ENCODE peak calls at places on chromosome X, in four cellular contexts. C is transverse colon, Q is sigmoid colon, L is HL-60. Z is an unnamed sample.
A peak's percentile ranks its signal among the peaks of the same experiment; 100 is the strongest.

GRCh38 chrX:24842486-24842885 is 148.8 kb downstream of the POLA1 start:
- DNase-seq in C (no peak), Q (no peak), L (no peak), Z (no peak)

GRCh38 chrX:149152941-149153340 is 352.2 kb downstream of the IDS start:
- DNase-seq in C (no peak), Q (no peak), L (no peak), Z (no peak)

GRCh38 chrX:69018416-69019072 is 146.7 kb downstream of the PJA1 start:
- DNase-seq in C (no peak), Q (no peak), L (no peak), Z (no peak)

GRCh38 chrX:49053223-49054072 is 5.4 kb upstream of the CCDC120 start:
- DNase-seq in C (peak; percentile 69), Q (peak; percentile 79), L (no peak), Z (peak; percentile 85)

GRCh38 chrX:24993887-24994286 is 21.9 kb downstream of the ARX start:
- DNase-seq in C (no peak), Q (no peak), L (no peak), Z (no peak)

GRCh38 chrX:110741213-110741796 is 54.3 kb downstream of the CHRDL1 start:
- DNase-seq in C (no peak), Q (no peak), L (no peak), Z (no peak)

GRCh38 chrX:134600714-134601113 is 57.6 kb downstream of the PLAC1 start:
- DNase-seq in C (no peak), Q (no peak), L (peak; percentile 4), Z (no peak)

GRCh38 chrX:76253432-76253831 is 80.6 kb downstream of the PBDC1 start:
- DNase-seq in C (peak; percentile 31), Q (no peak), L (peak; percentile 8), Z (peak; percentile 19)

GRCh38 chrX:134544614-134545255 is 84.8 kb downstream of the HPRT1 start:
- DNase-seq in C (peak; percentile 18), Q (no peak), L (no peak), Z (no peak)

GRCh38 chrX:48966796-48967579 is 4.7 kb downstream of the KCND1 start:
- DNase-seq in C (no peak), Q (no peak), L (no peak), Z (no peak)

GRCh38 chrX:37846141-37846540 is 1.2 kb downstream of the DYNLT3 start:
- DNase-seq in C (no peak), Q (no peak), L (no peak), Z (no peak)

GRCh38 chrX:116272328-116272727 is 101.8 kb downstream of the AGTR2 start:
- DNase-seq in C (peak; percentile 15), Q (no peak), L (no peak), Z (no peak)

GRCh38 chrX:47266643-47267042 is 33.8 kb downstream of the USP11 start:
- DNase-seq in C (no peak), Q (no peak), L (no peak), Z (no peak)

GRCh38 chrX:52983526-52983925 is 25.2 kb upstream of the FAM156A start:
- DNase-seq in C (no peak), Q (peak; percentile 19), L (no peak), Z (no peak)

GRCh38 chrX:83336464-83336863 is 171.6 kb upstream of the POU3F4 start:
- DNase-seq in C (no peak), Q (no peak), L (no peak), Z (no peak)
- TF ChIP-seq CTCF in C (no peak), Q (no peak), L (no peak), Z (no peak)

DNA sequence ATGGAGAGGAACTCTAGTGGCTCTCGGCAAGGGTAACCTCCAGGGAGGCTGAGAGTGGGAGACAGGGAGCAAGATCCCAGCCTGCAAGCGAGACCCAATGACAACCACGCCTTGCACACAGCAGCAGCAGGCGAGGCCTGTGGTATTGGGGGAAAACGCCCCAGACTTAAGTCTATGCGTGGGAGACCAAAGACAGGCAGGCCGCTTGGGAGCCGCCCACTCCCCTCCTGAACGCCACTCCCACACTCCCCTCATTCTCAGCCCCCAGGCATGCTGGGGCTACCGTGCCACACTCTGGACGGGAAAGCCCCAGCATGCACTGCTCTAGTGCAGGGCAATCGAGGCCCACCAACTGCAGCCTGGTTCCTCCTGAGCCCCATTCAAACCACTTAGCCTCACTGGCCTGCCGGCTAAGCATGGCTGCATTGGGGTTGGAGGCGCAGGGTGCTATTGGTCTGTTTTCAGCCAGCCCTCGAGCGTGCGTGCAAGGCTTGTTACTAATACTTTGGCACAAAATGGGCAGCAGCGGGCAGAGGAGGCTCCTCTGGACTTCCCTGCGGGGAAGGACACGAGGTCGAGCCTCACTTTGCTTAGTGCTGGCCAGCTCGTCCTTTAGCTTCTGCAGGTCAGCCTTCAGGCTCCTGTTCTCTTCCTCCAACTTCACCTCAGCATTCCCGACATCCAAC is 14.8 kb downstream of the SLC6A8 start:
- DNase-seq in C (no peak), Q (no peak), L (no peak), Z (no peak)
- H3K4me3 ChIP-seq in C (no peak overlapping the region), Q (no peak overlapping the region), L (no peak overlapping the region), Z (no peak overlapping the region)

DNA sequence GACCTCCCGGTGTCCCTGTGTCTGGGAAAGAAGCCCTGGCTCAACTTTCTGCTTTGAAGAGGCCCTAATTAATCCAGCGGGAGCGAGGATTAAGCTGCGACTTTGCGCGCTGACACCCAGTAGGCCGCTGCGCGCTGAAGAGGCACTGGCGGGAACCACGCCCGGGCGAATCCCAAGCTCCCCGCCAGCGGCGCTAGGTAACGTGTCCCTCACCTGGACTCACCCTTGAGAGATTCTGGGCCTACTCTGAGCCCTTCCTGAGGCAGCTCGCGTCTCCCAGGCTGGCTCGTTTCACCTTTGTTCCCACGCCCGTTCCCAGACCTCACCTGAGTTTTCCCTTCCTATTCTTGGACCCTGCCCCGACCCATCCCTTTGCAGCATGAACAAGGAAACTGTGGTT is 616 bp upstream of the KLHL34 start:
- DNase-seq in C (peak; percentile 58), Q (no peak), L (no peak), Z (no peak)
- H3K27ac ChIP-seq in C (peak overlapping the region; percentile 81), Q (no peak overlapping the region), L (no peak overlapping the region), Z (no peak overlapping the region)

GRCh38 chrX:72021975-72022374 is 109.7 kb downstream of the RTL5 start:
- DNase-seq in C (no peak), Q (no peak), L (no peak), Z (peak; percentile 34)
- TF ChIP-seq CTCF in C (no peak), Q (no peak), L (no peak), Z (peak; percentile 60)

DNA sequence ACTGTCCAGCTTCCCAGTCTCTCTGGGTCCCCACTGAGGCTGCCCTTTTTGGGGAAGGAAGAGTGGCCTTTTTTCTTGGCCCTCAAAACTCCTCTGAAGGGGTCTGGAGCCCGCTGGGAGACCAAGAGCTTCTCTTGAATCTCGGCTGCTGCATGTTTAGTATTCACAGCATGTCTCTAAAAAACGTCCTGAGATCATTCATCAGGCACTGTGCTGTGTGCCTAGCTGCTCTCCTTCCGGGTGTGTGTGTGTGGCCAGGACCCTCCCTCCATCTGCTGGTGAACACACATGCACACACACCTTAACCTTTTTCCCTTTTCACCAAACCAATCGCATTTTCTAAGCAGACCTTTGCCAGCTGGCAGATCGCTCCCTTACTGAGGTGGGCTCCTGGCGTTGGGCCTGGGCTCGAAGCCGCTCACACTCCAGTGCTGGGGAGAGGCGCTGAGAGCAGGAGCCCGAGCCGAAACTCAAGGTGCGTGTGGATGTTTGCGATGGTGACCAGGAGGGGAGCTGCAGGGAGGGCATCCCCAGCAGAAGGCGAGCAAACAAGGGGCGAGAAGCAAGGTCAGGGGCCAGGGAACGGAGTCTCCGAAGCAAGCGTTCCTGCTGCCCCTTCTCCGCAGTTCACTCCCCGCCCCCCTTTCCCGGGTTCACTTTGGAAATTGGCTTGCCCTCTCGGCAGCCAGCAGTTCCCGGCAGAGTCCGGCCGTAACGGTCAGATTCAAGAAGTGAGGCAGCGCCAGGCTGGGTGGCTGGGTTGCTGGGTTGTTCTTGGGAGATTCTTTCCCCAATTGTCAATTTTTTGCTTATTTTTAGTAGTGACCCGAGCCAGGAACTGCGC is 605 bp upstream of the FRMPD3 start:
- DNase-seq in C (no peak), Q (no peak), L (no peak), Z (peak; percentile 44)
- H3K4me3 ChIP-seq in C (no peak overlapping the region), Q (peak overlapping the region; percentile 40), L (no peak overlapping the region), Z (peak overlapping the region; percentile 56)

GRCh38 chrX:131826572-131826971 is 196.5 kb upstream of the STK26 start:
- DNase-seq in C (no peak), Q (no peak), L (no peak), Z (no peak)

GRCh38 chrX:131818297-131818936 is 204.7 kb upstream of the STK26 start:
- DNase-seq in C (no peak), Q (no peak), L (no peak), Z (no peak)

GRCh38 chrX:131827935-131828334 is 195.2 kb upstream of the STK26 start:
- DNase-seq in C (no peak), Q (no peak), L (no peak), Z (peak; percentile 70)

GRCh38 chrX:131816551-131817136 is 206.5 kb upstream of the STK26 start:
- DNase-seq in C (peak; percentile 87), Q (peak; percentile 90), L (no peak), Z (peak; percentile 59)

DNA sequence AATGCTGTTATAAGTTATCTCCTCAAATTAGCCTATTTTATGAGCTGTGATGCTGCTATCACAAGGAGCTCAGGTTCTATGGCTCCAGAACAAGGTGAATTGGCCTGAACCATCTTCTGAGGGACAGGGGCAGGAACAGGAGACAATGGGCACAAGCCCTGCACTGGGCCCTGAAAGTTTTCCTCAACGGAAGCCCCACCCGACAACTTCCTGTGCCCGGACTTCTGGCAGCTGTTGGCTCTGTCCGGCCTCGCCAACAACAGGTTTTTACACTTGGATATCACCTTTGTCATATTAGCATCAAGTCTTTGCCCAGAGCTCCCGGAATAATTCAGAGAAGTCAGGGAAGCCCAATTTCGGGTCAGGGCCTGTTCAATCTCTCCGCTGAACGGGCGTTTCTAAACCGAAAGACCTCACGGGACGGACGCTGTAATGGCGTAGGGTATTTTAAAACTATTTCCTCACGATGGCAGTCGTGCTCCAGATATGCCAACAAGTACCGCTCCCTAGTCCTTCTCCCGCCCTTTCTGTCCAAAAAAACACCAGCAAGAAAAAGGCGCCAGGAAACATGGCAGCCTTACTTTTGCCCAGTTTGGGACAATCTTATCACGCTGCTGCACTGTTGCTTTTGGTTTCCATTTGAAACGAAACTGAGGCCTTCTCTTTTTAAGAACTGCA is 201.0 kb upstream of the STK26 start:
- DNase-seq in C (peak; percentile 84), Q (peak; percentile 90), L (no peak), Z (peak; percentile 72)
- H3K27ac ChIP-seq in C (no peak overlapping the region), Q (peak overlapping the region; percentile 81), L (peak overlapping the region; percentile 83), Z (peak overlapping the region; percentile 96)

GRCh38 chrX:30748337-30748960 is 95.2 kb downstream of the GK start:
- DNase-seq in C (no peak), Q (no peak), L (no peak), Z (no peak)
- TF ChIP-seq CTCF in C (no peak), Q (no peak), L (no peak), Z (no peak)

DNA sequence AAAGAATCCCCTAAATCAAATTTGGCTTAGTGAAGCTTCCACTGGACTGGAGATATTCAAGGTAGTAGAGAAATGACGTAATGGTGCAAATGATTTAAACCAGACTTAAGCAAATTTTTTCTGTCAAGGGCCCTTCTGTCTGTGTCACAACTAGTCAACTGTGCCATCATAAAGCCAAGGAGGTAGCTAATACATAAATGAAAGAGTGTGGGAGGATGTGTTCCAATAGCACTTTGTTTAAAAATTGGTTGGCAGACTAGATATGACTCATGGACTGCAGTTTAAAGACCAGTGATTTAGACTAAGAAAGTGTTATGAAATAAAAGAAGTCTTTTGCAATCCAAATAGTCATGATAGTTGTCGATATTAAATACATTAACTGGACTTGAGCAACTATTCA is 24.3 kb upstream of the TEX13C start:
- DNase-seq in C (no peak), Q (no peak), L (peak; percentile 74), Z (no peak)
- H3K4me3 ChIP-seq in C (no peak overlapping the region), Q (no peak overlapping the region), L (no peak overlapping the region), Z (no peak overlapping the region)

Z was measured in WERI-Rb-1.